ENCODE peak calls at places on chromosomes 13 and 19, in six cellular contexts. B, Z, F, T, Y and K are unnamed samples.
A peak's percentile ranks its signal among the peaks of the same experiment; 100 is the strongest.

GRCh38 chr13:98420560-98421175 is 156.2 kb downstream of the STK24 start:
- DNase-seq in Y (no peak), Z (peak; percentile 16), T (no peak), F (no peak), B (no peak), K (no peak)

GRCh38 chr19:18737954-18738351 is 53.2 kb downstream of the COMP start:
- DNase-seq in Z (no peak), Y (no peak), B (no peak), T (no peak), F (no peak), K (no peak)

GRCh38 chr13:112962911-112963625 is 5.9 kb upstream of the MCF2L start:
- DNase-seq in B (no peak), Y (peak; percentile 33), F (no peak), T (no peak), Z (no peak), K (no peak)

GRCh38 chr13:27728271-27728670 is 64.0 kb upstream of the GSX1 start:
- DNase-seq in F (no peak), T (no peak), B (peak; percentile 42), Y (no peak), Z (peak; percentile 4), K (no peak)

GRCh38 chr19:15195987-15196682 is 4.7 kb downstream of the NOTCH3 start:
- DNase-seq in Z (no peak), T (no peak), Y (peak; percentile 81), B (peak; percentile 95), F (peak; percentile 95), K (peak; percentile 91)

GRCh38 chr13:86945596-86945995 is 725.6 kb upstream of the SLITRK5 start:
- DNase-seq in Z (peak; percentile 33), B (no peak), F (no peak), T (no peak), Y (no peak), K (no peak)

GRCh38 chr13:44293354-44293753 is 80.3 kb upstream of the SERP2 start:
- DNase-seq in B (no peak), F (no peak), Y (no peak), Z (no peak), T (no peak), K (no peak)

GRCh38 chr19:41936416-41936850 is 8.2 kb upstream of the ERFL start:
- DNase-seq in Z (no peak), T (no peak), Y (no peak), B (no peak), F (no peak), K (no peak)

GRCh38 chr13:21342699-21343442 is 116.2 kb downstream of the ZDHHC20 start:
- DNase-seq in B (no peak), F (no peak), T (no peak), Y (no peak), Z (no peak), K (no peak)

GRCh38 chr19:17076539-17076919 is 952 bp downstream of the MYO9B start:
- DNase-seq in T (no peak), Z (no peak), B (no peak), F (no peak), Y (no peak), K (no peak)

DNA sequence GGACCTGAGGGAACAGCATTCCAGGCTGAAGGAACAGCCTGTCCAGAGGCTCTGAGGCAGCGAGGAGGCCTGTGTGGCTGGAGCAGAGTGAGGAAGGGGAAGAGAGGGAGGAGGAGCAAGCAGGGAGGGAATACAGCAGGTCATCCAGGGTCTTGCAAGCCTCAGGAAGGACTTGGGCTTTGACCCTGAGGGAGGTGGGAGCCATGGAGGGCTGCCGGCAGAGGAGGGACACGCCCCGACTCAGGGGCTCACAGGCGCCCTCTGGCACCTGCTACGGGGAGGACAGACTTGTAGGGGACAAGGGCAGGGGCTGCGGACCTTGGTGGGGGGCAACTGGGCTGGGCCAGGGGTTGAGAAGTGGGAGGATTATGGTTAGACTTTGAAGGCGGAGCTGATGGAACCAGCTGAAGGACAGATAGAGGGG is 4.7 kb downstream of the TINCR start:
- DNase-seq in Z (no peak), B (peak; percentile 77), F (no peak), T (no peak), Y (no peak), K (no peak)
- TF ChIP-seq CTCF in Z (no peak), B (peak; percentile 59), F (peak; percentile 34), T (no peak), Y (no peak), K (peak; percentile 31)

GRCh38 chr13:36102721-36103120 is 28.5 kb downstream of the DCLK1 start:
- DNase-seq in Z (no peak), F (no peak), Y (no peak), B (no peak), T (no peak), K (no peak)
- TF ChIP-seq CTCF in Z (no peak), F (no peak), Y (no peak), B (no peak), T (no peak), K (no peak)

GRCh38 chr19:1111641-1112253 is 8.0 kb downstream of the GPX4 start:
- DNase-seq in Y (no peak), Z (no peak), F (no peak), B (no peak), T (no peak), K (no peak)
- TF ChIP-seq CTCF in Y (no peak), Z (no peak), F (no peak), B (no peak), T (no peak), K (no peak)

GRCh38 chr13:33110386-33110712 is 94.1 kb downstream of the KL start:
- DNase-seq in B (no peak), Z (no peak), F (no peak), Y (no peak), T (no peak), K (no peak)

GRCh38 chr13:33110713-33111413 is 94.6 kb downstream of the KL start:
- DNase-seq in Y (peak; percentile 87), F (no peak), B (no peak), T (no peak), Z (peak; percentile 65), K (no peak)

GRCh38 chr13:33108620-33109019 is 92.4 kb downstream of the KL start:
- DNase-seq in Y (no peak), T (no peak), B (no peak), F (no peak), Z (no peak), K (no peak)

GRCh38 chr13:33109319-33109718 is 93.1 kb downstream of the KL start:
- DNase-seq in Y (no peak), T (no peak), F (no peak), Z (no peak), B (no peak), K (no peak)

DNA sequence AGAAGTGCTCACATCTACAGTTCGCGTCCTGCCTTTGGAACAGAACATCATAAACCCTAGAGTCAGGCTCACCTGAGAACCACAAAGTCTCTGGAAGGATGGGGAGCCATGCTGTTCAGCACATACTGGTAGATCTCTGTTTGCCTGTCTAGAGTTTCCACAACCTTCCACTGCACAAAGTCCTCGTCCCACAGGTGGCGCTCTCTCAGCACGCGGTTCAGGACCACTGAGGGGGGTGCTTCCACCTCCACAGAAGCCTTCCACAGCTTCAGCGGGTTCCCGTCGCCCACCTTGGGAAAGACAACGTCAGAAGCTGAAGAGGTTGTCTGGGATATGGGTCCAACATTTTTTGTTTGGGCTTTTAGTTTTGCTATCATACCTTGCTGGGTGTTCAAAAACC is 93.6 kb downstream of the KL start:
- DNase-seq in Z (no peak), B (peak; percentile 52), T (peak; percentile 62), Y (no peak), F (no peak), K (no peak)
- TF ChIP-seq CTCF in Z (peak; percentile 50), B (peak; percentile 67), T (peak; percentile 82), Y (no peak), F (no peak), K (no peak)

DNA sequence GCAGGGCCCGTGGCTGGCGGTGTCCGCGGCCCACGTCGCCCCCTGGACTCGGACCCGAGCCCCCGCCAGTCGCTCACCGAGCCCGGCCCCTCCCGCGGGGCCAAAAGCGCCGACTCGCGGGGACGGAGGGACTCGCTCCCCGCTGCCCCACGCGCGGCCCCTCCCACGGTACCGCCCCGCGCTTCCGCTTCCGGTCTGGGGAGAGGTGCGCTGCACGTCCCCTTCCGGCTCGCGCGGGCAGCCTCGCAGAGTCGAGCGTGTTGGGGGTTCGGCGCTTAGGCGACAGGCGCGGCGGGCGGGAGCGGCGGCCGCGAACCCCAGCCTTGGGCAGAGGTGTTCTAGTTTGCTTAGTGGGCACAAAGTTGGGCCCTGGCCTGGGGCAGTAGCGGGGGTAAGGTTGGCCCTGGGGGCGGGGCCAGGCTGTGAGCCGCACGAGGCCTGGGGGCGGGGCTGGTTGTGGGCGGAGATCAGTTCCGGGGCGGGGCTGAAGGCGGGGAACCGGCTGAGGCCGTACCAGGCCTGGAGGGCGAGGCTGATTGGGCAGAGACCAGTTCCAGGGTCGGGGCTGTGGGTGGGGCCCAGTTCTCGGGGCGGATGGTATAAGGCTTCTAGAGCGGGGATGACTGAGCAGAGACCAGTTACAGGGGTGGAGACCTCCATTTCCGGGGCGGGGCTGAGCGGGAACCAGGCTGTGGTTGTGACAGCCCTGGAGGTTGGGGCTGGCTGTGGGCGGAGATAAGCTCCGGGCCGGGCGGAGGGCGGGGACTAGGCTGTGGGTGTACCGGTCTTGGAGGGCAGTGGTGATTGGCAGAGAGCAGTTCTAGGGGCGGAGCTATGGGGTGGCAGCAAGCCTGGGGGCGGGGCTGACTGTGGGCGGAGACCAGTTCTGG is at the start of the genes MBD3L1 and ZNF558:
- DNase-seq in F (peak; percentile 91), Z (peak; percentile 99), T (peak; percentile 93), Y (peak; percentile 100), B (peak; percentile 77), K (peak; percentile 98)
- TF ChIP-seq CTCF in F (no peak), Z (no peak), T (no peak), Y (peak; percentile 32), B (no peak), K (peak; percentile 19)

GRCh38 chr13:85261757-85262346 is 537.4 kb downstream of the SLITRK6 start:
- DNase-seq in T (no peak), Z (peak; percentile 57), Y (no peak), B (no peak), F (no peak), K (no peak)
- TF ChIP-seq CTCF in T (no peak), Z (peak; percentile 69), Y (no peak), B (peak; percentile 63), F (peak; percentile 60), K (peak; percentile 75)

GRCh38 chr13:109610517-109610916 is 175.9 kb downstream of the IRS2 start:
- DNase-seq in F (no peak), Z (peak; percentile 26), Y (no peak), T (no peak), B (peak; percentile 70), K (no peak)
- TF ChIP-seq CTCF in F (peak; percentile 24), Z (peak; percentile 52), Y (no peak), T (peak; percentile 28), B (peak; percentile 66), K (peak; percentile 31)

GRCh38 chr13:76885203-76886004 is 801 bp downstream of the KCTD12 start:
- DNase-seq in Y (peak; percentile 86), T (no peak), Z (peak; percentile 86), B (peak; percentile 65), F (peak; percentile 38), K (peak; percentile 79)
- TF ChIP-seq CTCF in Y (peak; percentile 28), T (peak; percentile 47), Z (peak; percentile 62), B (no peak), F (no peak), K (no peak)